ENCODE peak calls at places on chromosomes 7 and 10, in five cellular contexts. One of them, this sample, is unnamed. For H3K27me3, the result is how much of the 10 kb centered on the place peaks cover.

GRCh38 chr7:99379043-99379577 is 4.6 kb downstream of the ARPC1B start:
- DNase-seq in CD4-positive, alpha-beta T cell: no peak
- DNase-seq in body of pancreas: no peak
- DNase-seq in neuronal stem cell: no peak
- DNase-seq in small intestine: no peak
- DNase-seq in this sample: no peak

GRCh38 chr10:49320191-49320590 is 21.2 kb downstream of the C10orf71 start:
- DNase-seq in neuronal stem cell: no peak
- DNase-seq in small intestine: no peak
- DNase-seq in body of pancreas: no peak
- DNase-seq in CD4-positive, alpha-beta T cell: no peak
- DNase-seq in this sample: no peak

GRCh38 chr10:62083868-62084267 is 182.4 kb downstream of the ARID5B start:
- DNase-seq in small intestine: peak
- DNase-seq in CD4-positive, alpha-beta T cell: no peak
- DNase-seq in body of pancreas: peak
- DNase-seq in neuronal stem cell: no peak
- DNase-seq in this sample: no peak

GRCh38 chr10:95360122-95360715 is 69.4 kb upstream of the PDLIM1 start:
- DNase-seq in small intestine: no peak
- DNase-seq in neuronal stem cell: no peak
- DNase-seq in CD4-positive, alpha-beta T cell: no peak
- DNase-seq in body of pancreas: no peak
- DNase-seq in this sample: no peak

GRCh38 chr10:48450811-48451466 is 144.5 kb downstream of the MAPK8 start:
- DNase-seq in neuronal stem cell: no peak
- DNase-seq in body of pancreas: peak
- DNase-seq in CD4-positive, alpha-beta T cell: no peak
- DNase-seq in small intestine: no peak
- DNase-seq in this sample: peak

GRCh38 chr7:107768263-107768662 is 24.3 kb downstream of the CBLL1 start:
- DNase-seq in small intestine: no peak
- DNase-seq in body of pancreas: no peak
- DNase-seq in neuronal stem cell: no peak
- DNase-seq in CD4-positive, alpha-beta T cell: no peak
- DNase-seq in this sample: no peak

GRCh38 chr7:45075871-45076796 is 12.6 kb downstream of the NACAD start:
- DNase-seq in small intestine: no peak
- DNase-seq in neuronal stem cell: no peak
- DNase-seq in CD4-positive, alpha-beta T cell: no peak
- DNase-seq in body of pancreas: no peak
- DNase-seq in this sample: no peak

GRCh38 chr10:35447693-35448407 is 111.5 kb downstream of the CCNY start:
- DNase-seq in body of pancreas: peak
- DNase-seq in CD4-positive, alpha-beta T cell: no peak
- DNase-seq in neuronal stem cell: no peak
- DNase-seq in small intestine: peak
- DNase-seq in this sample: peak

GRCh38 chr10:127157506-127158205 is 38.7 kb downstream of the INSYN2A start:
- DNase-seq in body of pancreas: no peak
- DNase-seq in CD4-positive, alpha-beta T cell: no peak
- DNase-seq in small intestine: no peak
- DNase-seq in neuronal stem cell: no peak
- DNase-seq in this sample: no peak

GRCh38 chr7:5139998-5140397 is 50.0 kb upstream of the WIPI2 start:
- DNase-seq in small intestine: peak
- DNase-seq in neuronal stem cell: peak
- DNase-seq in CD4-positive, alpha-beta T cell: no peak
- DNase-seq in body of pancreas: peak
- DNase-seq in this sample: peak

GRCh38 chr7:123569352-123569999 is 11.9 kb upstream of the NDUFA5 start:
- DNase-seq in CD4-positive, alpha-beta T cell: no peak
- DNase-seq in body of pancreas: no peak
- DNase-seq in small intestine: no peak
- DNase-seq in neuronal stem cell: no peak
- DNase-seq in this sample: no peak

GRCh38 chr10:109429956-109430760 is 493.2 kb downstream of the XPNPEP1 start:
- DNase-seq in small intestine: no peak
- DNase-seq in CD4-positive, alpha-beta T cell: no peak
- DNase-seq in neuronal stem cell: no peak
- DNase-seq in body of pancreas: no peak
- DNase-seq in this sample: no peak

GRCh38 chr10:6089334-6090219 is 743 bp downstream of the RBM17 start:
- DNase-seq in body of pancreas: peak
- DNase-seq in small intestine: peak
- DNase-seq in CD4-positive, alpha-beta T cell: no peak
- DNase-seq in neuronal stem cell: peak
- DNase-seq in this sample: peak

GRCh38 chr7:115851291-115851690 is 179.3 kb downstream of the TFEC start:
- DNase-seq in neuronal stem cell: peak
- DNase-seq in body of pancreas: no peak
- DNase-seq in CD4-positive, alpha-beta T cell: no peak
- DNase-seq in small intestine: peak
- DNase-seq in this sample: no peak

GRCh38 chr10:123150986-123151738 is 3.0 kb upstream of the BUB3 start:
- DNase-seq in body of pancreas: no peak
- DNase-seq in neuronal stem cell: peak
- DNase-seq in CD4-positive, alpha-beta T cell: no peak
- DNase-seq in small intestine: peak
- DNase-seq in this sample: peak
- H3K27me3 ChIP-seq in body of pancreas: half or more
- H3K27me3 ChIP-seq in neuronal stem cell: under half
- H3K27me3 ChIP-seq in CD4-positive, alpha-beta T cell: half or more
- H3K27me3 ChIP-seq in small intestine: under half
- H3K27me3 ChIP-seq in this sample: under half

GRCh38 chr10:86359111-86359510 is 7.5 kb downstream of the GRID1 start:
- DNase-seq in small intestine: no peak
- DNase-seq in body of pancreas: peak
- DNase-seq in CD4-positive, alpha-beta T cell: no peak
- DNase-seq in neuronal stem cell: no peak
- DNase-seq in this sample: no peak
- H3K27ac ChIP-seq in small intestine: no peak
- H3K27ac ChIP-seq in body of pancreas: no peak
- H3K27ac ChIP-seq in CD4-positive, alpha-beta T cell: no peak
- H3K27ac ChIP-seq in neuronal stem cell: no peak
- H3K27ac ChIP-seq in this sample: no peak

GRCh38 chr10:100683545-100684127 is 61.7 kb upstream of the PAX2 start:
- DNase-seq in neuronal stem cell: no peak
- DNase-seq in small intestine: no peak
- DNase-seq in body of pancreas: no peak
- DNase-seq in CD4-positive, alpha-beta T cell: no peak
- DNase-seq in this sample: peak

GRCh38 chr10:100679327-100679726 is 66.1 kb upstream of the PAX2 start:
- DNase-seq in small intestine: no peak
- DNase-seq in neuronal stem cell: no peak
- DNase-seq in body of pancreas: no peak
- DNase-seq in CD4-positive, alpha-beta T cell: no peak
- DNase-seq in this sample: no peak

GRCh38 chr10:100684688-100685235 is 60.6 kb upstream of the PAX2 start:
- DNase-seq in small intestine: no peak
- DNase-seq in body of pancreas: no peak
- DNase-seq in CD4-positive, alpha-beta T cell: no peak
- DNase-seq in neuronal stem cell: no peak
- DNase-seq in this sample: no peak

GRCh38 chr10:100685331-100685730 is 60.1 kb upstream of the PAX2 start:
- DNase-seq in CD4-positive, alpha-beta T cell: no peak
- DNase-seq in neuronal stem cell: no peak
- DNase-seq in body of pancreas: no peak
- DNase-seq in small intestine: no peak
- DNase-seq in this sample: no peak

DNA sequence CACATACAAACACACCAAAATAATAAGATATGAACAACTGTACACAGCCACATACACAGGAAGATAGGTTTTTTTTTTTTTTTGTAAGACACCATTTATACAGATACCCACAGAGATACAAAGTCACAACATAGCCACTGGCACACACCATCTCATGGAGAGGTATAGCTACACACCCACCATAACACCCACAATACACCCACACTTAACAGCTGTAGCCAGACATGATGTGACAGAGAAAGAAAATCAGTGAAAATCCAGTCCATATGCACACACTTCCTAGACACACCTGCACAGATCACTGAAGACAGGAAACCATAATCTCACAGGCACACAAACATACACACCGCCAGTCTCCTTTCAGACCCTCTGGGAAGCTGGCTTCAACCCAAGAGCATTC is 62.4 kb upstream of the PAX2 start:
- DNase-seq in small intestine: no peak
- DNase-seq in CD4-positive, alpha-beta T cell: no peak
- DNase-seq in body of pancreas: no peak
- DNase-seq in neuronal stem cell: no peak
- DNase-seq in this sample: no peak
- H3K27me3 ChIP-seq in small intestine: under half
- H3K27me3 ChIP-seq in CD4-positive, alpha-beta T cell: half or more
- H3K27me3 ChIP-seq in body of pancreas: under half
- H3K27me3 ChIP-seq in neuronal stem cell: under half
- H3K27me3 ChIP-seq in this sample: under half

GRCh38 chr10:102673961-102674511 is 29.8 kb downstream of the TRIM8 start:
- DNase-seq in CD4-positive, alpha-beta T cell: peak
- DNase-seq in small intestine: no peak
- DNase-seq in body of pancreas: peak
- DNase-seq in neuronal stem cell: peak
- DNase-seq in this sample: peak
- H3K27ac ChIP-seq in CD4-positive, alpha-beta T cell: peak
- H3K27ac ChIP-seq in small intestine: no peak
- H3K27ac ChIP-seq in body of pancreas: peak
- H3K27ac ChIP-seq in neuronal stem cell: peak
- H3K27ac ChIP-seq in this sample: no peak

GRCh38 chr7:12888727-12889126 is 201.3 kb downstream of the ARL4A start:
- DNase-seq in CD4-positive, alpha-beta T cell: no peak
- DNase-seq in neuronal stem cell: no peak
- DNase-seq in small intestine: no peak
- DNase-seq in body of pancreas: no peak
- DNase-seq in this sample: no peak
- H3K27me3 ChIP-seq in CD4-positive, alpha-beta T cell: under half
- H3K27me3 ChIP-seq in neuronal stem cell: under half
- H3K27me3 ChIP-seq in small intestine: under half
- H3K27me3 ChIP-seq in body of pancreas: under half
- H3K27me3 ChIP-seq in this sample: under half

DNA sequence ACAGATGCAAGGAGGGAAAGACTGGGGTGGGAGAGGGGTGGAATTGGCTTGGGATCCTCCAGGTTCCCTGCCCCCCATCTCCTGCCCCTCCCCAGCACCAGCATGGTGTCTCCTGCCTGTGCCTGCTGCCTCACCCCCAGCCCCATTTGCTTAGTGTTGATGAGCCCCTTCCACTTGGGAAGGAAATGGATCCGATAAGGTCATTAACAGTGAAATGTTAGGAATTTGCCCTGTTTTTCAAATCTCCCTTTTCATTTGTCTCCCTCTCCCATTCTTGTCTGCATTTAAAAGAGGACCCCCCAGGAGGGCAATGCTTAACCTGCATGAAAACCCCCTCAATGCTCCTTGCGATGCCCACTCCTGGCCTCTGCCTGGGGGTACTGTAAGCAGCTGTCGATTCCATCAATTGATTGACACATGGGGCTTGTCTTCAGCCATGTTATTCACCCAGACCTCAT is 51.5 kb downstream of the HK1 start:
- DNase-seq in neuronal stem cell: no peak
- DNase-seq in small intestine: no peak
- DNase-seq in body of pancreas: no peak
- DNase-seq in CD4-positive, alpha-beta T cell: no peak
- DNase-seq in this sample: peak
- H3K27ac ChIP-seq in neuronal stem cell: no peak
- H3K27ac ChIP-seq in small intestine: no peak
- H3K27ac ChIP-seq in body of pancreas: no peak
- H3K27ac ChIP-seq in CD4-positive, alpha-beta T cell: no peak
- H3K27ac ChIP-seq in this sample: peak